ENCODE peak calls at places on chromosomes 2 and 18, in four cellular contexts. C is GM12891, Q is K562, R is HL-60. V is an unnamed sample.

GRCh38 chr2:233285921-233286320 is 21.7 kb upstream of the SAG start:
- DNase-seq in R (no peak), C (no peak), Q (no peak), V (no peak)

GRCh38 chr2:207725815-207726578 is 14.6 kb downstream of the CCNYL1 start:
- DNase-seq in Q (no peak), R (no peak), C (no peak), V (no peak)

GRCh38 chr2:54258171-54258570 is 2.1 kb upstream of the TSPYL6 start:
- DNase-seq in Q (no peak), R (no peak), C (no peak), V (no peak)

GRCh38 chr18:11570770-11571169 is 38.6 kb upstream of the SLC35G4 start:
- DNase-seq in C (no peak), Q (no peak), R (no peak), V (no peak)

GRCh38 chr2:150410809-150411208 is 76.7 kb downstream of the RND3 start:
- DNase-seq in C (no peak), Q (no peak), R (no peak), V (no peak)

GRCh38 chr2:15073639-15074038 is 441.1 kb downstream of the LRATD1 start:
- DNase-seq in R (no peak), Q (no peak), C (no peak), V (no peak)

GRCh38 chr2:172726172-172726735 is 9.4 kb upstream of the RAPGEF4 start:
- DNase-seq in C (no peak), R (no peak), Q (no peak), V (no peak)

GRCh38 chr2:15931514-15931870 is 8.9 kb upstream of the MYCN start:
- DNase-seq in C (no peak), Q (no peak), R (no peak), V (no peak)

GRCh38 chr2:66370824-66371223 is 64.1 kb upstream of the MEIS1 start:
- DNase-seq in C (no peak), R (no peak), Q (no peak), V (no peak)

DNA sequence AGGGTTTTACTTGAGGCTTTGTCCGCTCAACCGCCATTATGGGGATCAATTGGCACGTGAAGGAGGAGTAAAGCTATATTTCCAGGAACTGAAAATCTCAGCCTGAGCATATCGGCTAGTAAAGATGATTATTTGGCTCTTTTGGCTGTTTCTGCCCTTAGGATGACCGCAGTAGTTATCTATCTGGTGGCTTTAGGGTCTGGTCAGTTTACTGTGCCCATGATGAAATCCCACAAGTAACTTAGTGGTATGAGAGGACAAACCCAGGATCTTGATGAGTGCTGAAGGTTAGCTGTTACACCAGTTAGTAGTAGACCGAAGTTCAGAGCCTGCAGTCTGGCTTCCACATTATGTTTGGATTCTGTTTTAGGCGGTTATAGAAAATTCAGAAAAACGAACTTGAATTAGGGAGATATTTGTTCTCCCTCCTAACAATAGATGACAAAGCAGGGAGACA is 1.2 kb downstream of the MAT2A start:
- DNase-seq in R (no peak), Q (no peak), C (no peak), V (no peak)
- TF ChIP-seq SPI1 in R (no peak), Q (no peak), C (no peak), V (no peak)

GRCh38 chr2:160388464-160389263 is 104.9 kb downstream of the RBMS1 start:
- DNase-seq in C (no peak), R (peak; percentile 87), Q (no peak), V (no peak)
- TF ChIP-seq SPI1 in C (no peak), R (peak; percentile 85), Q (no peak), V (no peak)

DNA sequence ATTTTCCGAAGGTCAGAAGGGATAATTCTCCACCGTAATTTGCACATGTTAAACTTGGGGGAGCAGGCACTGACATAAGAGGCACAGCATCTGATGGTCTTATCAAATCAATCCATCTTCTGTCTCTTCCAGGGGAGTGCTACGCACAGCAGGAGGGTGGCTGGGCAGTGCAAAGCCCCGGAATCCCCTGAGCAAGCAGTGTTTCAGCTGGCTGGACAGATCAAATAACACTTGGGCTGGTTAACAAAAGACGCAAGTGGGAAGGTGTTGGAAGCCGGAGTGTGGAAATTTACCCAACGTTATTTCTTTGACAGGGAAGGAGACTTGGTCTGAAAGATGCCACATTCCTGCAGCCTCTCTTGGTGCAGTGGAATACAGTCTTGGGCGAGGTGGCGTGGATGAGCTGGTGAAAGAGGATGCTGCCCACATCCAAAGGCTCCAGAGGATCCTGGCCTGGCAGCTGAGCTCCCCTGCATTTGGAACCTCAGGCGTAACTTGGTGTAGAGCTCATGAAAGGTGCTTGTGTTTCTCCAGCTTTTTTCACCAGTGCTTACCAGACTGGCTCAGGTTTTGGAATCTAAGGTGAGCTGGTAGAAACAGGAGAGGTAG is 103.0 kb downstream of the MAPK4 start:
- DNase-seq in Q (no peak), R (no peak), C (no peak), V (no peak)
- TF ChIP-seq SPI1 in Q (no peak), R (no peak), C (no peak), V (no peak)

GRCh38 chr2:221203846-221204245 is 368.3 kb downstream of the EPHA4 start:
- DNase-seq in R (no peak), Q (no peak), C (no peak), V (no peak)

GRCh38 chr2:221205103-221205502 is 367.0 kb downstream of the EPHA4 start:
- DNase-seq in C (no peak), R (no peak), Q (no peak), V (no peak)

GRCh38 chr2:221203138-221203537 is 369.0 kb downstream of the EPHA4 start:
- DNase-seq in C (no peak), R (no peak), Q (no peak), V (peak; percentile 20)

GRCh38 chr2:221202431-221202830 is 369.7 kb downstream of the EPHA4 start:
- DNase-seq in C (no peak), Q (no peak), R (no peak), V (no peak)

DNA sequence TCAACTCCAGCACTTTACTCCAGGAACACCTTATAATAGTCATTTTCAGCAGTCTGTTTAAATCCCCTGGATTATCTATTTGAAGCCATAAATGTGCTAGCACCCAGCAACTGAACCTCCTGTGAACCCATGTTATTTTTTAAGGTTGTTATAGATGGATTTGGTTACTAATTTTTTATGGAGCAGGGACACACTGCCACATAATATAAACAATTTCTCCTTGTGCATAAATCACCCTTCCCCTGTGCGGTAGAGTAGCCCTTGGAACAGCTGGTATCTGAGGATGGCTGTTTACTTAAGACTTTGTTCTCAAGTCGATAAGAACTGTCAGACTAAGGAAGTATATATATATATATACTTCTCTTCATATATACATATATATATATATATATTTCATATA is 367.4 kb downstream of the EPHA4 start:
- DNase-seq in C (no peak), Q (no peak), R (no peak), V (no peak)
- TF ChIP-seq SPI1 in C (no peak), Q (no peak), R (no peak), V (no peak)